ENCODE peak calls at places on chromosomes 3 and 15, in seven cellular contexts. Y is stomach, I is HL-60, M is GM23338, U is vagina, C is endothelial cell of umbilical vein, G is upper lobe of left lung. F is an unnamed sample.

GRCh38 chr15:43886558-43886957 is 59.8 kb downstream of the WDR76 start:
- DNase-seq in I (no peak), M (no peak), G (no peak), U (no peak), C (no peak), Y (no peak), F (no peak)

GRCh38 chr3:32238816-32239637 is 547 bp downstream of the CMTM8 start:
- DNase-seq in I (peak; percentile 68), C (peak; percentile 49), G (peak; percentile 49), Y (peak; percentile 34), U (no peak), M (peak; percentile 63), F (no peak)

GRCh38 chr15:46151786-46152185 is 517.0 kb downstream of the SQOR start:
- DNase-seq in M (peak; percentile 17), Y (no peak), U (no peak), G (no peak), I (no peak), C (no peak), F (no peak)

GRCh38 chr15:71237456-71238188 is 122.4 kb downstream of the THSD4 start:
- DNase-seq in G (no peak), I (no peak), U (no peak), C (peak; percentile 84), Y (peak; percentile 65), M (no peak), F (no peak)

GRCh38 chr3:42265059-42265991 is 660 bp downstream of the CCK start:
- DNase-seq in C (no peak), Y (no peak), U (no peak), I (no peak), G (no peak), M (peak; percentile 20), F (no peak)

GRCh38 chr3:187974857-187975257 is 179.1 kb upstream of the LPP start:
- DNase-seq in C (no peak), M (no peak), I (no peak), Y (no peak), G (no peak), U (no peak), F (no peak)

GRCh38 chr3:151075869-151076573 is 9.4 kb upstream of the MED12L start:
- DNase-seq in G (no peak), Y (no peak), C (no peak), I (no peak), U (no peak), M (no peak), F (no peak)

GRCh38 chr3:153379516-153379915 is 217.5 kb downstream of the RAP2B start:
- DNase-seq in C (no peak), G (no peak), Y (no peak), I (no peak), U (no peak), M (no peak), F (no peak)

GRCh38 chr3:45437388-45437787 is 49.0 kb downstream of the LARS2 start:
- DNase-seq in I (no peak), G (no peak), M (no peak), U (no peak), Y (no peak), C (peak; percentile 32), F (no peak)

GRCh38 chr3:134839422-134839821 is 44.4 kb downstream of the EPHB1 start:
- DNase-seq in Y (no peak), I (no peak), G (no peak), M (no peak), U (no peak), C (no peak), F (no peak)

GRCh38 chr3:27724459-27725197 is 2.5 kb upstream of the EOMES start:
- DNase-seq in I (no peak), Y (no peak), M (peak; percentile 46), U (no peak), C (no peak), G (no peak), F (no peak)
- TF ChIP-seq POLR2AphosphoS5 in I (no peak), Y (no peak), M (no peak), U (no peak), C (no peak), G (no peak), F (no peak)

DNA sequence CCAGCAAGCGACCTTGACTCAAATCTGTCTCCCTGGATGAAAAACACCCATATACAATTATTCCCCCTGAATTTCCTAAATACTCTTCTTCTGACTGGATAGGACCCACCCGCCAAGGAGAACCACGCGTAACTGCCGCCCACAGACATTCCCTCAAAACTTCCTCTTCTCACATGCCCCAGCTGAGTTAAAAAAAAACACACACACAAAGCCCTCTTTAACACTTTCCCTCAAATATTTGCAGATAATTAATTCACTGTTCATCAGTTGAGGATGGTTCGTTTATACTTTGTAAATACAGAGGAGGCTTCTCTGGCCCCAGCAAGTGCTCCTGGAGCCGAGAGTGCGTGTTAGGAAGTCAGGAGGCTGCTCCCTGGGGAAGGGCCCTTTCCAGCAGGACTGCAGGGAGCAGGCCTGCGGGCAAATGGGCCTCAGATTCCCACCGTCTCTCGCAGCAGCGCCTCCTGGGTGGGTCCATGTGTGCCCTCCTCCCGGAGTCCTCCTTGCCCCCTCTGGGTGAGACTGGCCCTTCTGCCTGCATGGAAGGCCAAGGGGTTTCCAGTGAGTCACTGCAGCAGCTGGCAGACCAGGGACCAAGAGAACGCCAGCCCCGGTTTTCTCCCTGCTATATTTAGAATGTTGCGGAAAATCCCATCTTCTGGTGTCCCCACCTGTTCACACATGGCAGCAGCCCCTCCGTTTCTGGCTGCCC is 46.8 kb downstream of the MGLL start:
- DNase-seq in U (no peak), M (no peak), G (peak; percentile 52), I (peak; percentile 61), Y (no peak), C (peak; percentile 61), F (no peak)
- TF ChIP-seq POLR2AphosphoS5 in U (no peak), M (no peak), G (no peak), I (no peak), Y (no peak), C (no peak), F (no peak)

DNA sequence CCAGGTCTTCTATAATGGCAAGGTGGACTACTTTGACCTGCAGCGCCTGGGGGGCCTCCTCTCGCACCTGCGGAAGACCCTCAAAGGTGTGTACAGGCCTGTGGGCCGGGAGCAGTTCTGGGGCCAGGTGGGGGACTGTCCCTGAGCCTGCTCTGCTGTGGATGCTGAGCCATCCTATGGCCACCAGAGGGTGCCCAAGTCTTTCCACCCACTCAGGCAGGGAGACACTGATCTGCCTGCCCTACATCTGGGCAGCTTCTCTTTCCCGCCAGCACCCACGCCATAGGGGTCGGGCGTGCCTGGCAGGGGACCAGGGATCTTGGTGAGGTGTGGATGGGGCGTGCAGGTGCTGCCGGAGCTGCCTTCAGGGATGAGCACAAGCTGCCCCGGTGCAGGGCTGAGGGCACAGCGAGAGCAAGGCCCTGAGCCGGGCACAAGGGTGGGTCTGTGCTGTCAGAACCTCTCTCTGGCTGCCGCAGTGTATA is 14.1 kb downstream of the RNF123 start:
- DNase-seq in C (peak; percentile 59), I (peak; percentile 67), Y (peak; percentile 71), M (peak; percentile 81), U (no peak), G (peak; percentile 65), F (no peak)
- TF ChIP-seq POLR2AphosphoS5 in C (no peak), I (no peak), Y (no peak), M (no peak), U (no peak), G (no peak), F (no peak)

GRCh38 chr3:132654190-132654589 is 5.4 kb downstream of the ACAD11 start:
- DNase-seq in U (no peak), M (no peak), Y (no peak), G (no peak), C (no peak), I (no peak), F (no peak)
- TF ChIP-seq POLR2AphosphoS5 in U (no peak), M (no peak), Y (no peak), G (no peak), C (no peak), I (no peak), F (no peak)

GRCh38 chr15:95432878-95433405 is 897.6 kb upstream of the NR2F2 start:
- DNase-seq in U (no peak), M (no peak), Y (no peak), G (no peak), I (no peak), C (no peak), F (no peak)
- TF ChIP-seq POLR2AphosphoS5 in U (no peak), M (no peak), Y (no peak), G (no peak), I (no peak), C (no peak), F (no peak)